ENCODE peak calls at places on chromosomes 11 and 22, in four cellular contexts. R, J, A and T are unnamed samples.

GRCh38 chr11:76656087-76656531 is 14.4 kb downstream of the LRRC32 start:
- DNase-seq in R (no peak), J (no peak), A (no peak), T (no peak)

GRCh38 chr11:78037056-78037455 is 14.0 kb upstream of the KCTD14 start:
- DNase-seq in R (no peak), J (no peak), A (no peak), T (peak)

GRCh38 chr11:64765291-64765803 is 5.6 kb upstream of the PYGM start:
- DNase-seq in R (no peak), J (no peak), A (no peak), T (no peak)

GRCh38 chr22:39943941-39944624 is 16.1 kb upstream of the TMA7B start:
- DNase-seq in R (no peak), J (no peak), A (no peak), T (no peak)

GRCh38 chr11:95835768-95836488 is 45.6 kb downstream of the CEP57 start:
- DNase-seq in R (peak), J (peak), A (peak), T (peak)

GRCh38 chr11:46914363-46914762 is 4.0 kb downstream of the LRP4 start:
- DNase-seq in R (no peak), J (no peak), A (no peak), T (no peak)

GRCh38 chr11:107357877-107358276 is 99.7 kb downstream of the CWF19L2 start:
- DNase-seq in R (no peak), J (no peak), A (no peak), T (no peak)

GRCh38 chr22:46758867-46759290 is 3.6 kb upstream of the TBC1D22A start:
- DNase-seq in R (peak), J (no peak), A (peak), T (peak)

GRCh38 chr11:69587454-69588081 is 53.4 kb upstream of the CCND1 start:
- DNase-seq in R (peak), J (no peak), A (peak), T (no peak)

GRCh38 chr11:131373326-131373725 is 2.9 kb downstream of the NTM start:
- DNase-seq in R (no peak), J (no peak), A (no peak), T (no peak)
- TF ChIP-seq MYC in R (no peak), J (no peak), A (no peak), T (no peak)

DNA sequence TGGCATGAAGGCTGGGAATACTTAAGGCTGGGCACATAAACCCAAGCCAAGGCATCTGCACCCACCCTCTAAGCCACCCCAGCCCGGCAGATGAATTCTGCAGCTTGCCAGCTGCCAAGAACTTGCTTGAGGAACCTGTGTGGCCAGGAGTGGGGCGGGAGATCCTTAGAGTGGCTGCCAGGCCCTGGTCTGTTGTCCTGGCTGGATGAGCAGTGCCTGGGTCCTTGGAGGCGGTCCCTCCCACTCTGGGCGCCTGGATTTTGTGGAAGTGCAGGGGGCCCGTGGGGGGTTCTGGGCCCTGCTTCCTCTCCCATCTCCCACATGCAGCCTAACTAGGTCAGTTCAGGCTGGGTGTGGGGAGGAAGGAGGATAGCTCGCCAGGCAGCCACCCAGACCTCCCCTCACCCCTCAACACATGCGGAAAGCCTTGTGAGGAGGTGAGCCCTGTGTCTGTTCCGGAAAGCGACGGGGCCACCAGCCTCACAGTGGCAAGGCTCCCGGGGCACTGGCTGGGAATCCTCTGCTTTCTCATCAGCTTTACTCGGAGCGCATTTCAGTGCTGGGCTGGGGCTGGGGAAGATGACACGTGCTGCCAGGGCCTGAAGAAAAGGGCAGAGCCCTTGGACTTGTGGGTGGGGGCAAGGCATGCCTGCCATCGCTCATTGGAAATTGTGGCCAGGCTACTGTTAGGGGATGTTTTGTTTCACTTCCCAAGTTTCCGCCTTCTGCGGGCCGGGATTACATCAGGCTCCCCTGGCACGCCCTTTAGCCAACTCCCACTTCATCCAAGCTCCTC is 8.4 kb downstream of the DAGLA start:
- DNase-seq in R (no peak), J (no peak), A (no peak), T (no peak)
- TF ChIP-seq POLR2A in R (no peak), J (no peak), A (no peak), T (no peak)

GRCh38 chr11:10666556-10666955 is 27.0 kb downstream of the IRAG1 start:
- DNase-seq in R (peak), J (no peak), A (peak), T (no peak)
- TF ChIP-seq MYC in R (no peak), J (no peak), A (no peak), T (no peak)

DNA sequence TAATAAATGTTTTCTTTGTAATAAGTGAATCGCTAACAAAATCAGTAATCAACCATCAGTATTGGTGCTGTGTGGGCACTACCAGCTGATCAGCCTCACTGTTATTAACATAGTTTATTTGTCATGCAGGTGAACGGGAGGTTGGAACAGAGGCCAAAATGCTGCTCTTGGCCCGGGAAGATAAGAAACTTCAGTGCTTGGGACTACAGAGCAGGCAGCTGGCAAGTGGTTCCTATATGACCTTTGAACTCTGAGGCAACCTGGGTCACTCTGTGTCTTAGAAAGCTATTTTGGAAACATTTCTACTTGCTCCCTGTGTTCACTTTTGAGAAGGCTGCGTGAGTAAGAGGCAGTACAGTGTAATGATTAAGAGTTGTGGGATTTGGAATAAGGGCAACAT is 36.5 kb upstream of the DNAJB13 start:
- DNase-seq in R (no peak), J (no peak), A (peak), T (no peak)
- TF ChIP-seq POLR2A in R (no peak), J (no peak), A (no peak), T (no peak)

GRCh38 chr11:91749231-91749630 is 475.4 kb upstream of the FAT3 start:
- DNase-seq in R (no peak), J (no peak), A (no peak), T (no peak)
- TF ChIP-seq MYC in R (no peak), J (no peak), A (no peak), T (no peak)